ENCODE peak calls at places on chromosomes 13 and 19, in seven cellular contexts. One of them, this sample, is unnamed.

GRCh38 chr19:43534811-43535761 is 2.1 kb downstream of the ZNF575 start:
- DNase-seq in tibial artery: peak
- DNase-seq in astrocyte: no peak
- DNase-seq in neural progenitor cell: peak
- DNase-seq in GM23338: peak
- DNase-seq in endodermal cell: peak
- DNase-seq in RWPE1: no peak
- DNase-seq in this sample: peak

GRCh38 chr13:109669234-109669612 is 117.2 kb downstream of the IRS2 start:
- DNase-seq in tibial artery: no peak
- DNase-seq in astrocyte: no peak
- DNase-seq in neural progenitor cell: peak
- DNase-seq in GM23338: no peak
- DNase-seq in endodermal cell: no peak
- DNase-seq in RWPE1: no peak
- DNase-seq in this sample: no peak

GRCh38 chr13:66532146-66532545 is 698.0 kb downstream of the PCDH9 start:
- DNase-seq in tibial artery: no peak
- DNase-seq in astrocyte: peak
- DNase-seq in neural progenitor cell: no peak
- DNase-seq in GM23338: no peak
- DNase-seq in endodermal cell: no peak
- DNase-seq in RWPE1: no peak
- DNase-seq in this sample: no peak

GRCh38 chr13:85095887-85096286 is 703.3 kb downstream of the SLITRK6 start:
- DNase-seq in tibial artery: no peak
- DNase-seq in astrocyte: no peak
- DNase-seq in neural progenitor cell: no peak
- DNase-seq in GM23338: no peak
- DNase-seq in endodermal cell: no peak
- DNase-seq in RWPE1: no peak
- DNase-seq in this sample: no peak

GRCh38 chr13:110610955-110611595 is 4.3 kb upstream of the NAXD start:
- DNase-seq in tibial artery: no peak
- DNase-seq in astrocyte: peak
- DNase-seq in neural progenitor cell: no peak
- DNase-seq in GM23338: no peak
- DNase-seq in endodermal cell: peak
- DNase-seq in RWPE1: no peak
- DNase-seq in this sample: no peak

GRCh38 chr19:58407658-58408151 is 744 bp upstream of the ZNF584 start:
- DNase-seq in tibial artery: peak
- DNase-seq in astrocyte: no peak
- DNase-seq in neural progenitor cell: peak
- DNase-seq in GM23338: peak
- DNase-seq in endodermal cell: peak
- DNase-seq in RWPE1: no peak
- DNase-seq in this sample: no peak

GRCh38 chr19:46271488-46272197 is 25.2 kb upstream of the HIF3A start:
- DNase-seq in tibial artery: no peak
- DNase-seq in astrocyte: peak
- DNase-seq in neural progenitor cell: no peak
- DNase-seq in GM23338: no peak
- DNase-seq in endodermal cell: no peak
- DNase-seq in RWPE1: peak
- DNase-seq in this sample: no peak

GRCh38 chr13:80524447-80525215 is 183.7 kb upstream of the SPRY2 start:
- DNase-seq in tibial artery: no peak
- DNase-seq in astrocyte: peak
- DNase-seq in neural progenitor cell: no peak
- DNase-seq in GM23338: no peak
- DNase-seq in endodermal cell: no peak
- DNase-seq in RWPE1: peak
- DNase-seq in this sample: no peak

GRCh38 chr13:20706661-20707060 is 3.2 kb downstream of the IL17D start:
- DNase-seq in tibial artery: no peak
- DNase-seq in astrocyte: no peak
- DNase-seq in neural progenitor cell: no peak
- DNase-seq in GM23338: no peak
- DNase-seq in endodermal cell: no peak
- DNase-seq in RWPE1: no peak
- DNase-seq in this sample: no peak

GRCh38 chr13:20704459-20705069 is 1.1 kb downstream of the IL17D start:
- DNase-seq in tibial artery: no peak
- DNase-seq in astrocyte: no peak
- DNase-seq in neural progenitor cell: no peak
- DNase-seq in GM23338: no peak
- DNase-seq in endodermal cell: peak
- DNase-seq in RWPE1: no peak
- DNase-seq in this sample: no peak

GRCh38 chr13:20702945-20703784 is at the start of gene IL17D:
- DNase-seq in tibial artery: peak
- DNase-seq in astrocyte: no peak
- DNase-seq in neural progenitor cell: peak
- DNase-seq in GM23338: peak
- DNase-seq in endodermal cell: peak
- DNase-seq in RWPE1: peak
- DNase-seq in this sample: no peak

GRCh38 chr13:20702530-20702929 is 969 bp upstream of the IL17D start:
- DNase-seq in tibial artery: no peak
- DNase-seq in astrocyte: no peak
- DNase-seq in neural progenitor cell: no peak
- DNase-seq in GM23338: no peak
- DNase-seq in endodermal cell: no peak
- DNase-seq in RWPE1: no peak
- DNase-seq in this sample: no peak

DNA sequence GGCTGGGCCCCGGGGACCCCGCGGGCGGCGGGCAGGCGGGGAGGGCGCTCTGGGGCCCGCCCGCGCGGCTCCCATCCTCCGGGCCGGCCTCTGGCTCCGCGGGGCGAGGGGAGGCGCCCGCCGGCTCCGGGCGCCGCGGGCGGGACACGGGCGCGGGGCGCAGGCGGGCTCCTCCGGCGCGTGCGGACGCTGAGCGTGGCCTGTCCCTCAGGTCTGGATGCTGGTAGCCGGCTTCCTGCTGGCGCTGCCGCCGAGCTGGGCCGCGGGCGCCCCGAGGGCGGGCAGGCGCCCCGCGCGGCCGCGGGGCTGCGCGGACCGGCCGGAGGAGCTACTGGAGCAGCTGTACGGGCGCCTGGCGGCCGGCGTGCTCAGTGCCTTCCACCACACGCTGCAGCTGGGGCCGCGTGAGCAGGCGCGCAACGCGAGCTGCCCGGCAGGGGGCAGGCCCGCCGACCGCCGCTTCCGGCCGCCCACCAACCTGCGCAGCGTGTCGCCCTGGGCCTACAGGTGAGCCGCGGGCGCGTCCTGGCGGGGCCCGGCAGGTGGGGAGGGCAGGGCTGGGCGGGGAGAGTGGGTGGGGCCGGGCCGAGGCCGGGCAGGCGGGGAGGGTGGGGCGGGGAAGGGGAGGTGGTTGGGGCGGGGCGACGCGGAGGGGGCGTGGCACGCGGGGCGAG is 423 bp downstream of the IL17D start:
- DNase-seq in tibial artery: peak
- DNase-seq in astrocyte: peak
- DNase-seq in neural progenitor cell: peak
- DNase-seq in GM23338: peak
- DNase-seq in endodermal cell: peak
- DNase-seq in RWPE1: peak
- DNase-seq in this sample: no peak
- H3K27ac ChIP-seq in tibial artery: peak
- H3K27ac ChIP-seq in astrocyte: no peak
- H3K27ac ChIP-seq in neural progenitor cell: no peak
- H3K27ac ChIP-seq in GM23338: no peak
- H3K27ac ChIP-seq in endodermal cell: no peak
- H3K27ac ChIP-seq in RWPE1: peak
- H3K27ac ChIP-seq in this sample: peak

GRCh38 chr19:48573163-48573505 is 21.2 kb downstream of the SULT2B1 start:
- DNase-seq in tibial artery: no peak
- DNase-seq in astrocyte: no peak
- DNase-seq in neural progenitor cell: peak
- DNase-seq in GM23338: no peak
- DNase-seq in endodermal cell: no peak
- DNase-seq in RWPE1: no peak
- DNase-seq in this sample: no peak

GRCh38 chr19:48565090-48565489 is 13.1 kb downstream of the SULT2B1 start:
- DNase-seq in tibial artery: no peak
- DNase-seq in astrocyte: peak
- DNase-seq in neural progenitor cell: no peak
- DNase-seq in GM23338: no peak
- DNase-seq in endodermal cell: peak
- DNase-seq in RWPE1: no peak
- DNase-seq in this sample: no peak

GRCh38 chr19:48571378-48572162 is 19.6 kb downstream of the SULT2B1 start:
- DNase-seq in tibial artery: no peak
- DNase-seq in astrocyte: no peak
- DNase-seq in neural progenitor cell: no peak
- DNase-seq in GM23338: no peak
- DNase-seq in endodermal cell: no peak
- DNase-seq in RWPE1: no peak
- DNase-seq in this sample: no peak

GRCh38 chr19:48569814-48570213 is 17.8 kb downstream of the SULT2B1 start:
- DNase-seq in tibial artery: no peak
- DNase-seq in astrocyte: peak
- DNase-seq in neural progenitor cell: peak
- DNase-seq in GM23338: no peak
- DNase-seq in endodermal cell: no peak
- DNase-seq in RWPE1: no peak
- DNase-seq in this sample: no peak

GRCh38 chr19:48568345-48568886 is 16.4 kb downstream of the SULT2B1 start:
- DNase-seq in tibial artery: peak
- DNase-seq in astrocyte: peak
- DNase-seq in neural progenitor cell: peak
- DNase-seq in GM23338: peak
- DNase-seq in endodermal cell: peak
- DNase-seq in RWPE1: peak
- DNase-seq in this sample: peak
- H3K27ac ChIP-seq in tibial artery: peak
- H3K27ac ChIP-seq in astrocyte: peak
- H3K27ac ChIP-seq in neural progenitor cell: no peak
- H3K27ac ChIP-seq in GM23338: no peak
- H3K27ac ChIP-seq in endodermal cell: no peak
- H3K27ac ChIP-seq in RWPE1: peak
- H3K27ac ChIP-seq in this sample: peak

GRCh38 chr19:41847351-41848105 is 2.7 kb downstream of the DMRTC2 start:
- DNase-seq in tibial artery: peak
- DNase-seq in astrocyte: no peak
- DNase-seq in neural progenitor cell: no peak
- DNase-seq in GM23338: no peak
- DNase-seq in endodermal cell: no peak
- DNase-seq in RWPE1: no peak
- DNase-seq in this sample: no peak

GRCh38 chr19:41843371-41843770 is 1.1 kb downstream of the LYPD4 start:
- DNase-seq in tibial artery: peak
- DNase-seq in astrocyte: no peak
- DNase-seq in neural progenitor cell: no peak
- DNase-seq in GM23338: no peak
- DNase-seq in endodermal cell: no peak
- DNase-seq in RWPE1: no peak
- DNase-seq in this sample: no peak

GRCh38 chr19:41845001-41845050 is at the start of gene DMRTC2:
- DNase-seq in tibial artery: no peak
- DNase-seq in astrocyte: no peak
- DNase-seq in neural progenitor cell: no peak
- DNase-seq in GM23338: no peak
- DNase-seq in endodermal cell: no peak
- DNase-seq in RWPE1: no peak
- DNase-seq in this sample: no peak

GRCh38 chr19:41844601-41845000 is at the start of gene LYPD4:
- DNase-seq in tibial artery: peak
- DNase-seq in astrocyte: no peak
- DNase-seq in neural progenitor cell: no peak
- DNase-seq in GM23338: peak
- DNase-seq in endodermal cell: peak
- DNase-seq in RWPE1: no peak
- DNase-seq in this sample: no peak

DNA sequence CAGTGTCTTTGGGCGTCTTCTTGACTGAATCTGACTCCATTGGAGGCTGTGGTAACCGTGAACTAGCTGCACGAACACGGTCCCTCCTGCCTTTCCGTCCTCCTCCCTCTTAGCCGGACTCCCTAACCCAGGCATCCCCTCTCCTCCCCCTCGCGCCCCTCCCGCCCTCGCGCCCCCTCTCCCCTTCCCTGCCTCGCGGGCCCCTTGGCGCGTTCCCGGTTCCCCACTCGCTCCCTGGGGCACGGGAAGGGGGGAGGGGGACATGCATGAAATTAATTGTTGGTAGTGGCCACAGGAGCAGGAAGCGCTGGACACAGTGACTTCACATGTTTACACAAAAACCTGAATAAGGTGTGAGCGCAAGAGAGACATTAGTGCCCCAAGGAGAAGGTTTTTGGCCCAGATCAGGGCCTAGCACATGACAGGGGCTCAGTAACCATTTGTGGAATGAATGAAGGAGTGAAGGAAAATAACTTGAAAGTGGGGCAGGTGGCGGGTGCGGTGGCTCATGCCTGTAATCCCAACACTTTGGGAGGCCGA is 279 bp downstream of the DMRTC2 start:
- DNase-seq in tibial artery: peak
- DNase-seq in astrocyte: no peak
- DNase-seq in neural progenitor cell: no peak
- DNase-seq in GM23338: no peak
- DNase-seq in endodermal cell: no peak
- DNase-seq in RWPE1: no peak
- DNase-seq in this sample: no peak
- H3K27ac ChIP-seq in tibial artery: no peak
- H3K27ac ChIP-seq in astrocyte: no peak
- H3K27ac ChIP-seq in neural progenitor cell: no peak
- H3K27ac ChIP-seq in GM23338: no peak
- H3K27ac ChIP-seq in endodermal cell: no peak
- H3K27ac ChIP-seq in RWPE1: no peak
- H3K27ac ChIP-seq in this sample: no peak

GRCh38 chr19:40798223-40798996 is 581 bp upstream of the EGLN2 start:
- DNase-seq in tibial artery: peak
- DNase-seq in astrocyte: peak
- DNase-seq in neural progenitor cell: peak
- DNase-seq in GM23338: peak
- DNase-seq in endodermal cell: peak
- DNase-seq in RWPE1: peak
- DNase-seq in this sample: peak

GRCh38 chr19:40798997-40799557 is at the start of gene EGLN2:
- DNase-seq in tibial artery: no peak
- DNase-seq in astrocyte: no peak
- DNase-seq in neural progenitor cell: no peak
- DNase-seq in GM23338: peak
- DNase-seq in endodermal cell: no peak
- DNase-seq in RWPE1: no peak
- DNase-seq in this sample: no peak

GRCh38 chr19:40797166-40797962 is 1.6 kb upstream of the EGLN2 start:
- DNase-seq in tibial artery: no peak
- DNase-seq in astrocyte: no peak
- DNase-seq in neural progenitor cell: no peak
- DNase-seq in GM23338: no peak
- DNase-seq in endodermal cell: no peak
- DNase-seq in RWPE1: no peak
- DNase-seq in this sample: no peak

GRCh38 chr19:40799558-40800338 is 757 bp downstream of the EGLN2 start:
- DNase-seq in tibial artery: no peak
- DNase-seq in astrocyte: no peak
- DNase-seq in neural progenitor cell: peak
- DNase-seq in GM23338: peak
- DNase-seq in endodermal cell: no peak
- DNase-seq in RWPE1: no peak
- DNase-seq in this sample: no peak

DNA sequence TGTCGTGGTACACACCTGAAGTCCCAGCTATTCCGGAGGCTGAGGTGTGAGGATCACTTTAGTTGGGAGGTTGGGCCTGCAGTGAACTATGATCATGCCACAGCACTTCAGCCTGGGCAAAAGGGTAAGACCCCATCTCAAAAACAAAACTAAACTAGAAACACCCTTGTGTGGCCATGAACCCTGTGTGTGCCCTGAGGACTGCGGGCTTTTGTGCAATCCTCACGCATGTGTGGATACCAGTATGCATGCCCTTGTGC is 1.1 kb upstream of the EGLN2 start:
- DNase-seq in tibial artery: no peak
- DNase-seq in astrocyte: no peak
- DNase-seq in neural progenitor cell: no peak
- DNase-seq in GM23338: no peak
- DNase-seq in endodermal cell: no peak
- DNase-seq in RWPE1: no peak
- DNase-seq in this sample: no peak
- H3K27ac ChIP-seq in tibial artery: peak
- H3K27ac ChIP-seq in astrocyte: peak
- H3K27ac ChIP-seq in neural progenitor cell: peak
- H3K27ac ChIP-seq in GM23338: peak
- H3K27ac ChIP-seq in endodermal cell: peak
- H3K27ac ChIP-seq in RWPE1: peak
- H3K27ac ChIP-seq in this sample: peak

This sample was measured in coronary artery.